ENCODE peak calls at places on chromosomes 6 and 20, in nine cellular contexts. J is fibroblast of lung; T is BJ; Y is NCI-H1092; L is T-helper 9 cell; V is astrocyte of the spinal cord; S is OCI-M1; F is stimulated activated CD8-positive, alpha-beta memory T cell treated with anti-CD3 and anti-CD28 coated beads, Interleukin-15, amount 100 ng/mL, for 24 hours; Z is NCI-H2081. O is an unnamed sample.

GRCh38 chr6:107670792-107671199 is 153.3 kb downstream of the SCML4 start:
- DNase-seq in V (no peak), T (no peak), Y (no peak), S (peak; percentile 56), L (no peak), J (peak; percentile 54), F (no peak), Z (no peak), O (peak; percentile 51)

GRCh38 chr6:132399376-132400074 is 1.8 kb downstream of the MOXD1 start:
- DNase-seq in T (peak; percentile 85), L (no peak), S (no peak), F (no peak), Y (no peak), J (peak; percentile 61), V (peak; percentile 83), Z (no peak), O (peak; percentile 53)

GRCh38 chr20:33277471-33278441 is 5.3 kb upstream of the BPIFB1 start:
- DNase-seq in T (no peak), F (no peak), Z (no peak), S (no peak), V (no peak), J (no peak), L (no peak), Y (no peak), O (no peak)

GRCh38 chr6:151101116-151101810 is 138.5 kb upstream of the AKAP12 start:
- DNase-seq in Y (no peak), T (no peak), Z (no peak), L (no peak), V (no peak), F (no peak), J (peak; percentile 51), S (no peak), O (peak; percentile 26)

GRCh38 chr20:4555188-4555893 is 166.4 kb upstream of the PRND start:
- DNase-seq in F (no peak), T (no peak), Y (no peak), J (peak; percentile 96), L (no peak), S (no peak), V (peak; percentile 73), Z (no peak), O (peak; percentile 57)

GRCh38 chr6:93282521-93283031 is 136.8 kb downstream of the EPHA7 start:
- DNase-seq in L (peak; percentile 0), Y (no peak), Z (no peak), S (no peak), J (no peak), T (no peak), V (no peak), F (no peak), O (no peak)

GRCh38 chr6:26020983-26021349 is 58.4 kb downstream of the TRIM38 start:
- DNase-seq in V (peak; percentile 84), S (no peak), L (no peak), J (peak; percentile 73), T (no peak), Y (peak; percentile 69), Z (peak; percentile 57), F (no peak), O (peak; percentile 70)

GRCh38 chr6:116577486-116577885 is 6.2 kb downstream of the RWDD1 start:
- DNase-seq in S (no peak), J (no peak), V (no peak), Z (no peak), Y (no peak), L (no peak), T (no peak), F (no peak), O (no peak)

GRCh38 chr6:138559153-138559552 is 59.9 kb upstream of the NHSL1 start:
- DNase-seq in V (no peak), F (no peak), T (no peak), S (no peak), L (no peak), J (no peak), Y (no peak), Z (no peak), O (no peak)

GRCh38 chr20:44342240-44342639 is 5.4 kb downstream of the R3HDML start:
- DNase-seq in V (no peak), Z (no peak), F (no peak), L (no peak), T (no peak), J (no peak), Y (no peak), S (no peak), O (peak; percentile 12)

GRCh38 chr20:36548006-36548315 is 6.6 kb downstream of the MYL9 start:
- DNase-seq in Y (no peak), T (no peak), J (no peak), Z (no peak), F (no peak), L (no peak), S (no peak), V (no peak), O (no peak)

GRCh38 chr6:48564036-48564820 is 453.2 kb upstream of the PTCHD4 start:
- DNase-seq in V (no peak), L (no peak), J (no peak), T (no peak), S (no peak), Y (no peak), Z (no peak), F (no peak), O (no peak)

GRCh38 chr20:25584905-25585704 is at the start of gene NINL:
- DNase-seq in Z (peak; percentile 39), F (no peak), V (peak; percentile 55), L (peak; percentile 6), J (peak; percentile 50), S (no peak), Y (peak; percentile 50), T (no peak), O (peak; percentile 45)

O was measured in fibroblast of the aortic adventitia.